ENCODE peak calls at places on chromosomes 11 and 22, in eight cellular contexts. U is mammary epithelial cell, W is A549, S is uterus, K is fibroblast of pulmonary artery, Q is Calu3, F is psoas muscle, B is gastrocnemius medialis. D is an unnamed sample.

GRCh38 chr11:3949132-3949531 is 93.7 kb downstream of the STIM1 start:
- DNase-seq in B (peak; percentile 59), Q (no peak), S (no peak), U (no peak), F (no peak), W (no peak), K (no peak), D (peak; percentile 34)

GRCh38 chr11:129733981-129734380 is 81.7 kb upstream of the TMEM45B start:
- DNase-seq in Q (no peak), F (no peak), S (no peak), B (no peak), U (no peak), K (no peak), W (no peak), D (no peak)

GRCh38 chr22:41030891-41031290 is 61.5 kb upstream of the EP300 start:
- DNase-seq in F (no peak), Q (no peak), U (peak; percentile 75), K (peak; percentile 70), S (no peak), W (no peak), B (no peak), D (no peak)

GRCh38 chr11:3959015-3959917 is 103.8 kb downstream of the STIM1 start:
- DNase-seq in S (no peak), Q (peak; percentile 5), U (peak; percentile 79), B (no peak), K (peak; percentile 35), F (no peak), W (peak; percentile 53), D (no peak)

GRCh38 chr22:44185237-44186120 is 4.8 kb downstream of the PARVG start:
- DNase-seq in F (no peak), U (no peak), S (no peak), B (no peak), Q (no peak), K (no peak), W (no peak), D (no peak)

GRCh38 chr22:44085743-44086741 is 61.9 kb downstream of the PARVB start:
- DNase-seq in Q (peak; percentile 66), F (peak; percentile 75), B (peak; percentile 96), U (peak; percentile 69), S (peak; percentile 81), K (peak; percentile 75), W (peak; percentile 57), D (peak; percentile 68)

GRCh38 chr11:8871283-8871775 is 39.7 kb upstream of the AKIP1 start:
- DNase-seq in K (peak; percentile 95), F (peak; percentile 61), Q (peak; percentile 16), B (peak; percentile 30), W (peak; percentile 72), S (peak; percentile 78), U (peak; percentile 70), D (no peak)

GRCh38 chr11:67271548-67272284 is 5.4 kb downstream of the GRK2 start:
- DNase-seq in S (no peak), B (peak; percentile 65), U (no peak), K (no peak), Q (no peak), W (no peak), F (no peak), D (no peak)

GRCh38 chr11:130124096-130124495 is 35.5 kb upstream of the ST14 start:
- DNase-seq in S (peak; percentile 45), W (peak; percentile 22), K (peak; percentile 95), Q (peak; percentile 72), U (peak; percentile 89), F (peak; percentile 87), B (peak; percentile 88), D (no peak)

GRCh38 chr11:32478277-32478731 is 43.0 kb upstream of the WT1 start:
- DNase-seq in U (no peak), F (no peak), B (no peak), S (peak; percentile 54), K (peak; percentile 85), W (no peak), Q (no peak), D (no peak)

GRCh38 chr11:3153291-3153861 is 11.7 kb downstream of the OSBPL5 start:
- DNase-seq in K (peak; percentile 85), F (peak; percentile 73), Q (no peak), S (peak; percentile 80), W (no peak), B (peak; percentile 46), U (no peak), D (no peak)

GRCh38 chr11:93208663-93209270 is 11.0 kb upstream of the SLC36A4 start:
- DNase-seq in W (no peak), K (no peak), U (no peak), S (no peak), F (no peak), Q (no peak), B (no peak), D (no peak)

GRCh38 chr11:64794526-64794925 is 8.5 kb downstream of the MAP4K2 start:
- DNase-seq in B (no peak), W (no peak), Q (no peak), K (no peak), S (no peak), U (no peak), F (no peak), D (no peak)

GRCh38 chr11:87265915-87266314 is 228.2 kb downstream of the TMEM135 start:
- DNase-seq in S (no peak), U (no peak), Q (no peak), K (no peak), B (no peak), W (no peak), F (no peak), D (no peak)

GRCh38 chr11:2885676-2886081 is at the start of gene CDKN1C:
- DNase-seq in B (peak; percentile 82), U (peak; percentile 65), K (peak; percentile 83), S (peak; percentile 95), W (peak; percentile 78), Q (peak; percentile 85), F (peak; percentile 89), D (peak; percentile 90)

GRCh38 chr22:19178065-19178658 is 374 bp downstream of the SLC25A1 start:
- DNase-seq in W (peak; percentile 13), F (no peak), S (no peak), Q (peak; percentile 64), B (no peak), K (no peak), U (peak; percentile 47), D (peak; percentile 63)

GRCh38 chr11:1913271-1914060 is 6.0 kb upstream of the TNNT3 start:
- DNase-seq in F (no peak), U (no peak), S (no peak), Q (no peak), W (no peak), K (no peak), B (peak; percentile 27), D (no peak)

GRCh38 chr11:76186776-76187279 is 19.5 kb downstream of the WNT11 start:
- DNase-seq in Q (no peak), F (peak; percentile 42), K (no peak), S (no peak), W (no peak), B (peak; percentile 83), U (no peak), D (no peak)

GRCh38 chr22:37483594-37484114 is 2.5 kb downstream of the MFNG start:
- DNase-seq in U (no peak), Q (no peak), S (no peak), F (no peak), W (no peak), K (no peak), B (no peak), D (no peak)

GRCh38 chr11:73870261-73870660 is 6.4 kb downstream of the COA4 start:
- DNase-seq in W (no peak), F (no peak), S (no peak), Q (no peak), U (no peak), K (no peak), B (no peak), D (no peak)

GRCh38 chr11:16925495-16926065 is 88.6 kb downstream of the PLEKHA7 start:
- DNase-seq in S (peak; percentile 18), B (no peak), Q (peak; percentile 70), K (peak; percentile 25), W (peak; percentile 50), U (peak; percentile 75), F (peak; percentile 25), D (peak; percentile 53)

GRCh38 chr22:43862074-43862881 is at the start of gene SULT4A1:
- DNase-seq in S (no peak), Q (peak; percentile 63), W (no peak), U (peak; percentile 11), K (peak; percentile 62), B (no peak), F (no peak), D (no peak)

DNA sequence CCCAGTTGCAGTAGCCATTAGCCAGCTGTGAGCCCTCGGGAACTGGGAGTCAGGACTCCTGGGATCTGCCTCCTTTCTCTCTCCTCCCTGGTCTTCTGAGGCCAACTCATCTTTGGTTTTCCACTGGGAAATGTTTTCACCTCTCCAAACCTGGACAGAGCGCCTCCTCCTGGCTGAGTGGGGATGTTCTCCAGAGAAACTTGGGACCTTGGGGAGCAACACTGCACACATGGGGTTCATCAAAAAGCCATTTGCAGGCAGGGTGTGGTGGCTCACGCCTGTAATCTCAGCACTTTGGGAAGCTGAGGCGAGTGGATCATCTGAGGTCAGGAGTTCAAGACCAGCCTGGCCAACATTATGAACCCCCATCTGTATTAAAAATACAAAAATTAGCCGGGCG is 145.4 kb downstream of the NECTIN1 start:
- DNase-seq in K (no peak), S (no peak), U (no peak), Q (no peak), B (no peak), F (no peak), W (no peak), D (no peak)
- TF ChIP-seq CTCF in K (peak; percentile 15), S (no peak), U (peak; percentile 14), Q (no peak), B (no peak), F (no peak), W (no peak), D (no peak)

GRCh38 chr11:44977493-44977984 is 26.9 kb upstream of the TP53I11 start:
- DNase-seq in U (no peak), F (no peak), S (no peak), K (peak; percentile 35), W (peak; percentile 34), Q (peak; percentile 42), B (no peak), D (no peak)
- TF ChIP-seq CTCF in U (peak; percentile 8), F (no peak), S (no peak), K (peak; percentile 31), W (peak; percentile 29), Q (no peak), B (no peak), D (no peak)

GRCh38 chr11:78414321-78415051 is 3.1 kb downstream of the GAB2 start:
- DNase-seq in F (no peak), U (no peak), S (no peak), B (no peak), K (peak; percentile 44), W (peak; percentile 44), Q (no peak), D (no peak)
- TF ChIP-seq CTCF in F (peak; percentile 53), U (peak; percentile 66), S (peak; percentile 39), B (no peak), K (peak; percentile 57), W (peak; percentile 61), Q (peak; percentile 47), D (peak; percentile 16)

DNA sequence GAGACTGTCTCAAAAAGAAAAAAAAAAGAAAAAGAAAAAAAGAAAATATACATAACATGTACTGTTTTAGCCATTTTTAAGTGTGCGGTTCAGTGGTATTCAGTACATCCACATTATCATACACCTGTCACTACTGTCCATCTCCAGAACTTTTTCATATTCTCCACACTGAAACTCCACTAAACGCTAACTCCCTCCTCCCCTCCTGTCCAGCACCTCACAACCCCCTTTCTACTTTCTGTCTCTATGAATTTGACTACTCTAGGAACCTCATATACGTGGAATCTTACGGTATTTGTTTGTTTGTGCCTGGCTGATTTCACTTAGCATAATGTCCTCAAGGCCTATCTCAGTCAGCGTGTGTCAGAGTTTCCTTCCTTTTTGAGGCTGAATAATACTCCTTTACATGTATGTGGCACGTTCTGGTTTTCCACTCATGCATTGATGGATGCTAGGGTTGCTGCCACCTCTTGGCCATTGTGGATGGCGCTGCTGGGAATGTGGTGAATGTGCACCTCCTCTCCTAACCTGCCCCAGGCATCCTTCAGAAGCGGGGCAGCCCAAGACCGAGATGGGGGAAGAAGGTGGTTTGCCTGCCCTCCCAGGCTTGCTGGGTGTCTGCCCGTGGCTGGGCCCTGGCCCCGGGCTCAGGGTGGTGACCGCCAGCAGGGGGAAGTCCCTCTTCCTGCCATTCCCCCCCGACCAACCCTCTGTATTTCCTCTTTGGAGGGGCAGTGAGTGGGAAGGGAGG is 60.5 kb downstream of the BCR start:
- DNase-seq in K (peak; percentile 41), W (peak; percentile 7), U (peak; percentile 15), B (no peak), Q (peak; percentile 24), F (no peak), S (no peak), D (no peak)
- TF ChIP-seq CTCF in K (peak; percentile 44), W (no peak), U (peak; percentile 32), B (no peak), Q (no peak), F (peak; percentile 12), S (no peak), D (peak; percentile 15)

D was measured in GM10248.